ENCODE peak calls at places on chromosomes 6 and 20, in five cellular contexts. C, K, O, I and A are unnamed samples.

GRCh38 chr6:41894366-41895299 is 542 bp downstream of the USP49 start:
- DNase-seq in C (peak), K (no peak), O (no peak), I (no peak), A (peak)

GRCh38 chr6:170461556-170462365 is 91.3 kb downstream of the PSMB1 start:
- DNase-seq in C (no peak), K (no peak), O (no peak), I (no peak), A (no peak)

GRCh38 chr20:62201173-62202082 is 18.6 kb downstream of the MTG2 start:
- DNase-seq in C (no peak), K (peak), O (no peak), I (no peak), A (no peak)

GRCh38 chr6:138610816-138611215 is 111.5 kb upstream of the NHSL1 start:
- DNase-seq in C (no peak), K (no peak), O (no peak), I (no peak), A (no peak)

GRCh38 chr6:52517502-52518278 is 59.2 kb downstream of the TRAM2 start:
- DNase-seq in C (peak), K (peak), O (peak), I (peak), A (peak)

GRCh38 chr20:53878262-53879047 is 191.9 kb downstream of the BCAS1 start:
- DNase-seq in C (no peak), K (no peak), O (no peak), I (peak), A (no peak)

GRCh38 chr20:44600758-44601562 is 18.6 kb downstream of the PKIG start:
- DNase-seq in C (no peak), K (peak), O (no peak), I (no peak), A (no peak)

GRCh38 chr20:62706857-62707256 is 1.8 kb upstream of the NTSR1 start:
- DNase-seq in C (no peak), K (no peak), O (no peak), I (no peak), A (no peak)

GRCh38 chr6:121592261-121592935 is 157.0 kb downstream of the GJA1 start:
- DNase-seq in C (no peak), K (no peak), O (no peak), I (no peak), A (no peak)

GRCh38 chr6:57021086-57021720 is 25.3 kb upstream of the KIAA1586 start:
- DNase-seq in C (peak), K (no peak), O (peak), I (peak), A (peak)

GRCh38 chr6:89818977-89819335 is 638 bp downstream of the MDN1 start:
- DNase-seq in C (peak), K (no peak), O (peak), I (no peak), A (peak)

GRCh38 chr6:136051140-136051775 is 198.9 kb downstream of the MTFR2 start:
- DNase-seq in C (no peak), K (no peak), O (no peak), I (no peak), A (no peak)

GRCh38 chr6:16286151-16286522 is 47.8 kb downstream of the GMPR start:
- DNase-seq in C (peak), K (no peak), O (peak), I (peak), A (peak)

GRCh38 chr20:20235681-20236080 is 132.2 kb upstream of the INSM1 start:
- DNase-seq in C (no peak), K (no peak), O (no peak), I (no peak), A (no peak)

GRCh38 chr6:130381459-130382380 is 15.9 kb downstream of the TMEM200A start:
- DNase-seq in C (no peak), K (no peak), O (no peak), I (no peak), A (peak)

GRCh38 chr6:20960067-20960466 is 425.8 kb downstream of the CDKAL1 start:
- DNase-seq in C (no peak), K (no peak), O (no peak), I (no peak), A (no peak)

GRCh38 chr6:31041372-31041974 is 31.2 kb downstream of the MUC22 start:
- DNase-seq in C (peak), K (no peak), O (no peak), I (no peak), A (peak)

GRCh38 chr6:132084811-132085509 is 133.8 kb upstream of the CCN2 start:
- DNase-seq in C (peak), K (no peak), O (no peak), I (peak), A (no peak)

GRCh38 chr6:47631248-47632196 is 66.9 kb upstream of the ADGRF4 start:
- DNase-seq in C (peak), K (no peak), O (peak), I (peak), A (peak)

GRCh38 chr6:13400772-13401171 is 72.4 kb upstream of the TBC1D7 start:
- DNase-seq in C (no peak), K (no peak), O (no peak), I (no peak), A (peak)

GRCh38 chr6:122749451-122750050 is 30.0 kb upstream of the FABP7 start:
- DNase-seq in C (no peak), K (no peak), O (no peak), I (no peak), A (no peak)